ENCODE peak calls at places on chromosomes 13 and 19, in five cellular contexts. One of them, this sample, is unnamed.

GRCh38 chr13:20258208-20258962 is 26.3 kb upstream of the GJB6 start:
- DNase-seq in CD8-positive, alpha-beta T cell: no peak
- DNase-seq in Peyer's patch: no peak
- DNase-seq in mesendoderm: no peak
- DNase-seq in transverse colon: no peak
- DNase-seq in this sample: no peak

GRCh38 chr19:46357846-46358583 is 11.1 kb downstream of the PPP5C start:
- DNase-seq in CD8-positive, alpha-beta T cell: no peak
- DNase-seq in Peyer's patch: no peak
- DNase-seq in mesendoderm: no peak
- DNase-seq in transverse colon: no peak
- DNase-seq in this sample: no peak

GRCh38 chr19:14369399-14370168 is 11.7 kb upstream of the ADGRE5 start:
- DNase-seq in CD8-positive, alpha-beta T cell: peak
- DNase-seq in Peyer's patch: peak
- DNase-seq in mesendoderm: no peak
- DNase-seq in transverse colon: peak
- DNase-seq in this sample: no peak

GRCh38 chr13:88144580-88144979 is 473.4 kb downstream of the SLITRK5 start:
- DNase-seq in CD8-positive, alpha-beta T cell: no peak
- DNase-seq in Peyer's patch: no peak
- DNase-seq in mesendoderm: no peak
- DNase-seq in transverse colon: no peak
- DNase-seq in this sample: no peak

GRCh38 chr19:35549879-35550523 is 4.6 kb downstream of the TMEM147 start:
- DNase-seq in CD8-positive, alpha-beta T cell: no peak
- DNase-seq in Peyer's patch: no peak
- DNase-seq in mesendoderm: no peak
- DNase-seq in transverse colon: no peak
- DNase-seq in this sample: no peak

GRCh38 chr13:35854286-35854685 is 276.9 kb downstream of the DCLK1 start:
- DNase-seq in CD8-positive, alpha-beta T cell: no peak
- DNase-seq in Peyer's patch: no peak
- DNase-seq in mesendoderm: no peak
- DNase-seq in transverse colon: no peak
- DNase-seq in this sample: no peak

GRCh38 chr19:6062274-6062673 is 48.0 kb downstream of the RFX2 start:
- DNase-seq in CD8-positive, alpha-beta T cell: peak
- DNase-seq in Peyer's patch: peak
- DNase-seq in mesendoderm: no peak
- DNase-seq in transverse colon: peak
- DNase-seq in this sample: no peak

GRCh38 chr19:2949939-2950285 is 5.1 kb upstream of the ZNF77 start:
- DNase-seq in CD8-positive, alpha-beta T cell: peak
- DNase-seq in Peyer's patch: no peak
- DNase-seq in mesendoderm: peak
- DNase-seq in transverse colon: no peak
- DNase-seq in this sample: no peak

GRCh38 chr19:43596842-43597461 is 557 bp downstream of the ZNF576 start:
- DNase-seq in CD8-positive, alpha-beta T cell: no peak
- DNase-seq in Peyer's patch: no peak
- DNase-seq in mesendoderm: no peak
- DNase-seq in transverse colon: no peak
- DNase-seq in this sample: no peak

GRCh38 chr13:68056816-68057710 is 826.9 kb upstream of the PCDH9 start:
- DNase-seq in CD8-positive, alpha-beta T cell: no peak
- DNase-seq in Peyer's patch: no peak
- DNase-seq in mesendoderm: peak
- DNase-seq in transverse colon: peak
- DNase-seq in this sample: peak

GRCh38 chr19:18868380-18869230 is 27.4 kb downstream of the CERS1 start:
- DNase-seq in CD8-positive, alpha-beta T cell: no peak
- DNase-seq in Peyer's patch: peak
- DNase-seq in mesendoderm: no peak
- DNase-seq in transverse colon: no peak
- DNase-seq in this sample: no peak

GRCh38 chr19:18869231-18869575 is 26.8 kb downstream of the CERS1 start:
- DNase-seq in CD8-positive, alpha-beta T cell: no peak
- DNase-seq in Peyer's patch: peak
- DNase-seq in mesendoderm: no peak
- DNase-seq in transverse colon: no peak
- DNase-seq in this sample: no peak

GRCh38 chr19:18871543-18871942 is 24.4 kb downstream of the CERS1 start:
- DNase-seq in CD8-positive, alpha-beta T cell: no peak
- DNase-seq in Peyer's patch: no peak
- DNase-seq in mesendoderm: peak
- DNase-seq in transverse colon: no peak
- DNase-seq in this sample: no peak

GRCh38 chr19:18870531-18871172 is 25.3 kb downstream of the CERS1 start:
- DNase-seq in CD8-positive, alpha-beta T cell: no peak
- DNase-seq in Peyer's patch: no peak
- DNase-seq in mesendoderm: no peak
- DNase-seq in transverse colon: no peak
- DNase-seq in this sample: no peak

GRCh38 chr19:18869781-18870530 is 26.0 kb downstream of the CERS1 start:
- DNase-seq in CD8-positive, alpha-beta T cell: no peak
- DNase-seq in Peyer's patch: peak
- DNase-seq in mesendoderm: peak
- DNase-seq in transverse colon: no peak
- DNase-seq in this sample: no peak
- H3K27ac ChIP-seq in CD8-positive, alpha-beta T cell: no peak
- H3K27ac ChIP-seq in Peyer's patch: no peak
- H3K27ac ChIP-seq in mesendoderm: no peak
- H3K27ac ChIP-seq in transverse colon: no peak
- H3K27ac ChIP-seq in this sample: no peak

GRCh38 chr19:4099054-4099764 is 24.7 kb downstream of the MAP2K2 start:
- DNase-seq in CD8-positive, alpha-beta T cell: no peak
- DNase-seq in Peyer's patch: no peak
- DNase-seq in mesendoderm: no peak
- DNase-seq in transverse colon: no peak
- DNase-seq in this sample: no peak

GRCh38 chr19:4095488-4095844 is 28.5 kb downstream of the MAP2K2 start:
- DNase-seq in CD8-positive, alpha-beta T cell: no peak
- DNase-seq in Peyer's patch: no peak
- DNase-seq in mesendoderm: no peak
- DNase-seq in transverse colon: no peak
- DNase-seq in this sample: no peak

GRCh38 chr19:4096049-4096892 is 27.7 kb downstream of the MAP2K2 start:
- DNase-seq in CD8-positive, alpha-beta T cell: no peak
- DNase-seq in Peyer's patch: peak
- DNase-seq in mesendoderm: no peak
- DNase-seq in transverse colon: peak
- DNase-seq in this sample: no peak

GRCh38 chr19:4098493-4098892 is 25.4 kb downstream of the MAP2K2 start:
- DNase-seq in CD8-positive, alpha-beta T cell: no peak
- DNase-seq in Peyer's patch: no peak
- DNase-seq in mesendoderm: no peak
- DNase-seq in transverse colon: no peak
- DNase-seq in this sample: no peak

GRCh38 chr19:4097501-4097900 is 26.4 kb downstream of the MAP2K2 start:
- DNase-seq in CD8-positive, alpha-beta T cell: no peak
- DNase-seq in Peyer's patch: no peak
- DNase-seq in mesendoderm: no peak
- DNase-seq in transverse colon: no peak
- DNase-seq in this sample: no peak
- H3K27ac ChIP-seq in CD8-positive, alpha-beta T cell: no peak
- H3K27ac ChIP-seq in Peyer's patch: no peak
- H3K27ac ChIP-seq in mesendoderm: no peak
- H3K27ac ChIP-seq in transverse colon: peak
- H3K27ac ChIP-seq in this sample: no peak

GRCh38 chr13:98480915-98481510 is 95.9 kb downstream of the STK24 start:
- DNase-seq in CD8-positive, alpha-beta T cell: peak
- DNase-seq in Peyer's patch: no peak
- DNase-seq in mesendoderm: no peak
- DNase-seq in transverse colon: peak
- DNase-seq in this sample: no peak
- H3K27ac ChIP-seq in CD8-positive, alpha-beta T cell: no peak
- H3K27ac ChIP-seq in Peyer's patch: no peak
- H3K27ac ChIP-seq in mesendoderm: no peak
- H3K27ac ChIP-seq in transverse colon: peak
- H3K27ac ChIP-seq in this sample: peak

GRCh38 chr19:7833225-7834156 is 3.5 kb downstream of the EVI5L start:
- DNase-seq in CD8-positive, alpha-beta T cell: no peak
- DNase-seq in Peyer's patch: peak
- DNase-seq in mesendoderm: no peak
- DNase-seq in transverse colon: peak
- DNase-seq in this sample: peak
- H3K27ac ChIP-seq in CD8-positive, alpha-beta T cell: no peak
- H3K27ac ChIP-seq in Peyer's patch: no peak
- H3K27ac ChIP-seq in mesendoderm: no peak
- H3K27ac ChIP-seq in transverse colon: peak
- H3K27ac ChIP-seq in this sample: peak

DNA sequence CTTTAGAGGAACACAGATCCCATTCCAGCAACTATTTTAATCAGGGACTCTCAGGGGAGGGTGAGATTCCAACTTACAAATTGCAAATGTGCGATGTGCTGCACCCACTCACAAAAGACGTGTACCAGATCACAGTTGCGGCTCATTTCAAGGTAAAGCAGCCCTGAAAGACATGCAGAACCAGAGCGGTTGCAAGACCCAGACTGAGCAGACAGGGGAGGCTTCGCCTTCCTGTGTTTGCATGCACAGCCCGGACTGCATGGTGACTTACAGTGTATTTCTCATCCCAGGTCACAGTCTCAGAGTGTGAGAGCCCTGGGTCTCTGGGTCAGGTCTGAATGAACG is 84.6 kb downstream of the ATP11A start:
- DNase-seq in CD8-positive, alpha-beta T cell: no peak
- DNase-seq in Peyer's patch: no peak
- DNase-seq in mesendoderm: no peak
- DNase-seq in transverse colon: no peak
- DNase-seq in this sample: no peak
- H3K27ac ChIP-seq in CD8-positive, alpha-beta T cell: no peak
- H3K27ac ChIP-seq in Peyer's patch: no peak
- H3K27ac ChIP-seq in mesendoderm: no peak
- H3K27ac ChIP-seq in transverse colon: no peak
- H3K27ac ChIP-seq in this sample: no peak

DNA sequence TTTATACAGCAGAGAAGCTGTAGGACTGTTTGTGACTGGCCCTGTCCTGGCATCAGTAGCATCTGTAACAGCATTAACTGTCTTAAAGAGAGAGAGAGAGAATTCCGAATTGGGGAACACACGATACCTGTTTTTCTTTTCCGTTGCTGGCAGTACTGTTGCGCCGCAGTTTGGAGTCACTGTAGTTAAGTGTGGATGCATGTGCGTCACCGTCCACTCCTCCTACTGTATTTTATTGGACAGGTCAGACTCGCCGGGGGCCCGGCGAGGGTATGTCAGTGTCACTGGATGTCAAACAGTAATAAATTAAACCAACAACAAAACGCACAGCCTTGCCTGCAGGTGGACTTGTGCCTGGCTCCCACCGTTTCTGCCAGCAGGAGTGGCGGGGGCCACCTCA is 27.3 kb upstream of the LDLR start:
- DNase-seq in CD8-positive, alpha-beta T cell: no peak
- DNase-seq in Peyer's patch: no peak
- DNase-seq in mesendoderm: no peak
- DNase-seq in transverse colon: peak
- DNase-seq in this sample: no peak
- H3K27ac ChIP-seq in CD8-positive, alpha-beta T cell: no peak
- H3K27ac ChIP-seq in Peyer's patch: no peak
- H3K27ac ChIP-seq in mesendoderm: no peak
- H3K27ac ChIP-seq in transverse colon: peak
- H3K27ac ChIP-seq in this sample: no peak